ENCODE peak calls at places on chromosomes 4 and X, in seven cellular contexts. U is HCEC 1CT; I is amniotic stem cell; H is HFF-Myc; F is psoas muscle; J is stimulated activated CD8-positive, alpha-beta memory T cell treated with anti-CD3 and anti-CD28 coated beads, Interleukin-7, amount 100 ng/mL, for 4 hours; Q is activated CD8-positive, alpha-beta memory T cell treated with anti-CD3 and anti-CD28 coated beads, Interleukin-2, amount 10 ng/mL, durations not matched to agents 7 days and 5 days. M is an unnamed sample.

GRCh38 chr4:19380600-19380999 is 871.1 kb upstream of the SLIT2 start:
- DNase-seq in U (peak), I (no peak), H (no peak), F (no peak), J (no peak), Q (no peak), M (peak)

GRCh38 chr4:150080335-150080734 is 2.1 kb downstream of the DCLK2 start:
- DNase-seq in U (peak), I (no peak), H (peak), F (no peak), J (no peak), Q (no peak), M (peak)

GRCh38 chr4:67393699-67394281 is 151.5 kb downstream of the CENPC start:
- DNase-seq in U (no peak), I (peak), H (peak), F (no peak), J (no peak), Q (no peak), M (peak)

GRCh38 chrX:49211074-49211473 is 11.1 kb upstream of the SYP start:
- DNase-seq in U (no peak), I (no peak), H (no peak), F (no peak), J (no peak), Q (no peak), M (no peak)

GRCh38 chrX:105845661-105846060 is 23.3 kb downstream of the NRK start:
- DNase-seq in U (no peak), I (no peak), H (no peak), F (no peak), J (no peak), Q (no peak), M (no peak)

GRCh38 chr4:144716778-144717177 is 70.8 kb downstream of the HHIP start:
- DNase-seq in U (peak), I (no peak), H (no peak), F (no peak), J (no peak), Q (no peak), M (peak)

GRCh38 chrX:132837126-132837525 is 121.3 kb downstream of the HS6ST2 start:
- DNase-seq in U (no peak), I (no peak), H (no peak), F (no peak), J (no peak), Q (no peak), M (no peak)

GRCh38 chrX:154074199-154074598 is 23.3 kb downstream of the MECP2 start:
- DNase-seq in U (peak), I (no peak), H (no peak), F (no peak), J (no peak), Q (no peak), M (peak)

GRCh38 chr4:91147067-91147466 is 1019.9 kb downstream of the CCSER1 start:
- DNase-seq in U (no peak), I (no peak), H (no peak), F (no peak), J (no peak), Q (no peak), M (no peak)